ENCODE peak calls at places on chromosomes 16 and 17, in six cellular contexts. P is GM12891, W is prostate gland, X is head of caudate nucleus, T is nephron progenitor cell, M is AML-193. B is an unnamed sample.

GRCh38 chr17:61411114-61411943 is 11.7 kb downstream of the TBX2 start:
- DNase-seq in P (peak), W (peak), X (peak), T (peak), M (peak), B (no peak)

GRCh38 chr17:19762515-19762961 is 14.4 kb upstream of the ALDH3A1 start:
- DNase-seq in P (no peak), W (peak), X (peak), T (peak), M (peak), B (no peak)

GRCh38 chr16:71365021-71365420 is 6.5 kb downstream of the CALB2 start:
- DNase-seq in P (no peak), W (no peak), X (no peak), T (no peak), M (no peak), B (no peak)

GRCh38 chr16:57614546-57615343 is 13.7 kb upstream of the ADGRG1 start:
- DNase-seq in P (no peak), W (no peak), X (no peak), T (no peak), M (no peak), B (no peak)

GRCh38 chr17:34378664-34379101 is 15.7 kb upstream of the CCL1 start:
- DNase-seq in P (peak), W (no peak), X (no peak), T (no peak), M (peak), B (no peak)

GRCh38 chr16:72872966-72873365 is 175.0 kb downstream of the ZFHX3 start:
- DNase-seq in P (no peak), W (no peak), X (no peak), T (no peak), M (no peak), B (no peak)

GRCh38 chr17:40618754-40619625 is 28.6 kb downstream of the SMARCE1 start:
- DNase-seq in P (no peak), W (no peak), X (no peak), T (no peak), M (no peak), B (no peak)

GRCh38 chr16:31530405-31530804 is 2.7 kb downstream of the AHSP start:
- DNase-seq in P (no peak), W (no peak), X (no peak), T (no peak), M (no peak), B (no peak)

GRCh38 chr17:80918731-80919130 is 72.9 kb upstream of the CHMP6 start:
- DNase-seq in P (no peak), W (no peak), X (no peak), T (no peak), M (no peak), B (no peak)

GRCh38 chr16:2596747-2597559 is 59.1 kb downstream of the PDPK1 start:
- DNase-seq in P (no peak), W (no peak), X (no peak), T (no peak), M (no peak), B (no peak)

GRCh38 chr16:20938426-20938825 is 37.9 kb downstream of the LYRM1 start:
- DNase-seq in P (no peak), W (no peak), X (no peak), T (no peak), M (peak), B (no peak)

GRCh38 chr16:3180445-3180878 is 7.5 kb upstream of the OR1F1 start:
- DNase-seq in P (no peak), W (no peak), X (no peak), T (no peak), M (no peak), B (no peak)

GRCh38 chr17:77392376-77393273 is 251.9 kb downstream of the SEC14L1 start:
- DNase-seq in P (no peak), W (no peak), X (no peak), T (peak), M (no peak), B (no peak)